ENCODE peak calls at places on chromosomes 11 and 22, in seven cellular contexts. A, N, V, X, Z, K and P are unnamed samples.

GRCh38 chr22:42644422-42645340 is 4.3 kb upstream of the ATP5MGL start:
- DNase-seq in A (no peak), N (no peak), V (no peak), X (no peak), Z (no peak), K (no peak), P (peak)

GRCh38 chr11:47051217-47051616 is 114.7 kb downstream of the CSTPP1 start:
- DNase-seq in A (no peak), N (peak), V (no peak), X (peak), Z (no peak), K (no peak), P (no peak)

GRCh38 chr11:1521382-1522080 is 35.0 kb upstream of the MOB2 start:
- DNase-seq in A (no peak), N (no peak), V (no peak), X (no peak), Z (no peak), K (no peak), P (no peak)

GRCh38 chr22:49715450-49715849 is 112.2 kb downstream of the BRD1 start:
- DNase-seq in A (no peak), N (no peak), V (no peak), X (no peak), Z (no peak), K (no peak), P (no peak)

GRCh38 chr22:16956290-16956689 is 51.7 kb downstream of the GAB4 start:
- DNase-seq in A (no peak), N (no peak), V (no peak), X (no peak), Z (no peak), K (no peak), P (no peak)

GRCh38 chr11:76153609-76153949 is 52.7 kb downstream of the WNT11 start:
- DNase-seq in A (no peak), N (peak), V (no peak), X (no peak), Z (no peak), K (no peak), P (no peak)

GRCh38 chr11:83971063-83971462 is 684.9 kb upstream of the CCDC90B start:
- DNase-seq in A (no peak), N (peak), V (no peak), X (no peak), Z (no peak), K (peak), P (peak)

GRCh38 chr22:17606472-17606871 is 22.1 kb downstream of the ATP6V1E1 start:
- DNase-seq in A (no peak), N (peak), V (no peak), X (peak), Z (no peak), K (peak), P (peak)

GRCh38 chr22:49767355-49768062 is 60.2 kb downstream of the BRD1 start:
- DNase-seq in A (peak), N (peak), V (no peak), X (peak), Z (peak), K (peak), P (peak)

GRCh38 chr11:48013269-48013901 is 33.0 kb downstream of the PTPRJ start:
- DNase-seq in A (no peak), N (peak), V (peak), X (no peak), Z (peak), K (no peak), P (no peak)

GRCh38 chr11:119882316-119882715 is 153.3 kb upstream of the NECTIN1 start:
- DNase-seq in A (no peak), N (no peak), V (no peak), X (no peak), Z (no peak), K (no peak), P (peak)

GRCh38 chr22:33467718-33468117 is 409.5 kb upstream of the SYN3 start:
- DNase-seq in A (no peak), N (no peak), V (no peak), X (no peak), Z (no peak), K (no peak), P (no peak)